ENCODE peak calls at places on chromosome 5, in seven cellular contexts. A is activated naive CD4-positive, alpha-beta T cell; F is hypothalamus; R is T-helper 1 cell; N is AG08396; D is nucleus accumbens; L is activated T-cell treated with anti-CD3 and anti-CD28 coated beads, Interleukin-2, amount 50 U/mL, for 72 hours. S is an unnamed sample.

GRCh38 chr5:59607126-59607807 is 286.3 kb downstream of the PDE4D start:
- DNase-seq in A (no peak), F (no peak), R (no peak), N (no peak), D (no peak), L (no peak), S (no peak)

GRCh38 chr5:36878421-36879088 is 2.0 kb downstream of the NIPBL start:
- DNase-seq in A (no peak), F (no peak), R (no peak), N (peak), D (no peak), L (no peak), S (peak)

GRCh38 chr5:143641549-143641955 is 170.4 kb upstream of the HMHB1 start:
- DNase-seq in A (no peak), F (no peak), R (no peak), N (peak), D (no peak), L (no peak), S (no peak)

GRCh38 chr5:125327676-125328075 is 581.2 kb upstream of the ZNF608 start:
- DNase-seq in A (no peak), F (no peak), R (no peak), N (no peak), D (no peak), L (no peak), S (no peak)

GRCh38 chr5:134101686-134102439 is 12.6 kb upstream of the TCF7 start:
- DNase-seq in A (peak), F (peak), R (peak), N (peak), D (peak), L (peak), S (peak)

GRCh38 chr5:158320934-158321333 is 462.0 kb upstream of the CLINT1 start:
- DNase-seq in A (no peak), F (no peak), R (no peak), N (no peak), D (no peak), L (no peak), S (no peak)

GRCh38 chr5:125045647-125046046 is 299.2 kb upstream of the ZNF608 start:
- DNase-seq in A (no peak), F (no peak), R (no peak), N (no peak), D (no peak), L (no peak), S (no peak)

GRCh38 chr5:157108961-157109360 is at the start of gene HAVCR2:
- DNase-seq in A (peak), F (no peak), R (no peak), N (no peak), D (no peak), L (peak), S (no peak)

GRCh38 chr5:85647349-85648127 is 970.2 kb upstream of the COX7C start:
- DNase-seq in A (no peak), F (no peak), R (no peak), N (no peak), D (no peak), L (no peak), S (no peak)

GRCh38 chr5:127072861-127073846 is at the start of gene C5orf63:
- DNase-seq in A (peak), F (peak), R (peak), N (peak), D (no peak), L (peak), S (no peak)